ENCODE peak calls at places on chromosomes 4 and X, in eight cellular contexts. One of them, this sample, is unnamed.

GRCh38 chr4:147799986-147800555 is 68.2 kb downstream of the ARHGAP10 start:
- DNase-seq in mammary epithelial cell: no peak
- DNase-seq in foreskin fibroblast: no peak
- DNase-seq in psoas muscle: no peak
- DNase-seq in A549: no peak
- DNase-seq in glutamatergic neuron: no peak
- DNase-seq in PC-3: no peak
- DNase-seq in omental fat pad: no peak
- DNase-seq in this sample: no peak

GRCh38 chrX:9717376-9717775 is 48.3 kb downstream of the GPR143 start:
- DNase-seq in mammary epithelial cell: no peak
- DNase-seq in foreskin fibroblast: no peak
- DNase-seq in psoas muscle: no peak
- DNase-seq in A549: no peak
- DNase-seq in glutamatergic neuron: no peak
- DNase-seq in PC-3: no peak
- DNase-seq in omental fat pad: no peak
- DNase-seq in this sample: no peak

GRCh38 chrX:43870758-43871419 is 11.4 kb downstream of the MAOB start:
- DNase-seq in mammary epithelial cell: no peak
- DNase-seq in foreskin fibroblast: no peak
- DNase-seq in psoas muscle: no peak
- DNase-seq in A549: no peak
- DNase-seq in glutamatergic neuron: no peak
- DNase-seq in PC-3: no peak
- DNase-seq in omental fat pad: no peak
- DNase-seq in this sample: no peak

GRCh38 chr4:89368855-89369254 is 61.3 kb upstream of the GPRIN3 start:
- DNase-seq in mammary epithelial cell: no peak
- DNase-seq in foreskin fibroblast: no peak
- DNase-seq in psoas muscle: no peak
- DNase-seq in A549: no peak
- DNase-seq in glutamatergic neuron: no peak
- DNase-seq in PC-3: no peak
- DNase-seq in omental fat pad: no peak
- DNase-seq in this sample: no peak

GRCh38 chrX:154531626-154532025 is 15.0 kb downstream of the G6PD start:
- DNase-seq in mammary epithelial cell: no peak
- DNase-seq in foreskin fibroblast: peak
- DNase-seq in psoas muscle: no peak
- DNase-seq in A549: no peak
- DNase-seq in glutamatergic neuron: no peak
- DNase-seq in PC-3: no peak
- DNase-seq in omental fat pad: no peak
- DNase-seq in this sample: no peak

GRCh38 chrX:148552775-148553174 is 52.4 kb downstream of the AFF2 start:
- DNase-seq in mammary epithelial cell: no peak
- DNase-seq in foreskin fibroblast: no peak
- DNase-seq in psoas muscle: no peak
- DNase-seq in A549: peak
- DNase-seq in glutamatergic neuron: no peak
- DNase-seq in PC-3: no peak
- DNase-seq in omental fat pad: no peak
- DNase-seq in this sample: no peak

GRCh38 chr4:8330821-8331566 is 61.4 kb downstream of the HTRA3 start:
- DNase-seq in mammary epithelial cell: no peak
- DNase-seq in foreskin fibroblast: peak
- DNase-seq in psoas muscle: peak
- DNase-seq in A549: no peak
- DNase-seq in glutamatergic neuron: peak
- DNase-seq in PC-3: no peak
- DNase-seq in omental fat pad: no peak
- DNase-seq in this sample: no peak

GRCh38 chr4:170652571-170652970 is 562.8 kb upstream of the AADAT start:
- DNase-seq in mammary epithelial cell: no peak
- DNase-seq in foreskin fibroblast: peak
- DNase-seq in psoas muscle: no peak
- DNase-seq in A549: no peak
- DNase-seq in glutamatergic neuron: no peak
- DNase-seq in PC-3: no peak
- DNase-seq in omental fat pad: no peak
- DNase-seq in this sample: no peak

GRCh38 chr4:169341490-169341889 is 70.7 kb upstream of the SH3RF1 start:
- DNase-seq in mammary epithelial cell: peak
- DNase-seq in foreskin fibroblast: peak
- DNase-seq in psoas muscle: no peak
- DNase-seq in A549: no peak
- DNase-seq in glutamatergic neuron: no peak
- DNase-seq in PC-3: no peak
- DNase-seq in omental fat pad: no peak
- DNase-seq in this sample: no peak

GRCh38 chr4:40227284-40227683 is 30.5 kb downstream of the RHOH start:
- DNase-seq in mammary epithelial cell: no peak
- DNase-seq in foreskin fibroblast: no peak
- DNase-seq in psoas muscle: no peak
- DNase-seq in A549: no peak
- DNase-seq in glutamatergic neuron: no peak
- DNase-seq in PC-3: no peak
- DNase-seq in omental fat pad: no peak
- DNase-seq in this sample: no peak

GRCh38 chr4:44257461-44257860 is 191.1 kb downstream of the KCTD8 start:
- DNase-seq in mammary epithelial cell: no peak
- DNase-seq in foreskin fibroblast: no peak
- DNase-seq in psoas muscle: no peak
- DNase-seq in A549: no peak
- DNase-seq in glutamatergic neuron: peak
- DNase-seq in PC-3: no peak
- DNase-seq in omental fat pad: no peak
- DNase-seq in this sample: no peak

GRCh38 chr4:8182858-8183725 is 16.0 kb upstream of the SH3TC1 start:
- DNase-seq in mammary epithelial cell: peak
- DNase-seq in foreskin fibroblast: peak
- DNase-seq in psoas muscle: peak
- DNase-seq in A549: peak
- DNase-seq in glutamatergic neuron: no peak
- DNase-seq in PC-3: peak
- DNase-seq in omental fat pad: no peak
- DNase-seq in this sample: peak

GRCh38 chrX:18981124-18981807 is 2.6 kb downstream of the PHKA2 start:
- DNase-seq in mammary epithelial cell: no peak
- DNase-seq in foreskin fibroblast: no peak
- DNase-seq in psoas muscle: no peak
- DNase-seq in A549: no peak
- DNase-seq in glutamatergic neuron: no peak
- DNase-seq in PC-3: peak
- DNase-seq in omental fat pad: no peak
- DNase-seq in this sample: no peak

GRCh38 chr4:33086351-33086900 is 2366.3 kb downstream of the PCDH7 start:
- DNase-seq in mammary epithelial cell: no peak
- DNase-seq in foreskin fibroblast: peak
- DNase-seq in psoas muscle: no peak
- DNase-seq in A549: no peak
- DNase-seq in glutamatergic neuron: no peak
- DNase-seq in PC-3: no peak
- DNase-seq in omental fat pad: no peak
- DNase-seq in this sample: no peak

GRCh38 chrX:41970419-41970818 is 47.1 kb upstream of the CASK start:
- DNase-seq in mammary epithelial cell: no peak
- DNase-seq in foreskin fibroblast: no peak
- DNase-seq in psoas muscle: no peak
- DNase-seq in A549: no peak
- DNase-seq in glutamatergic neuron: no peak
- DNase-seq in PC-3: no peak
- DNase-seq in omental fat pad: no peak
- DNase-seq in this sample: no peak

GRCh38 chrX:39950035-39950688 is 147.6 kb downstream of the BCOR start:
- DNase-seq in mammary epithelial cell: peak
- DNase-seq in foreskin fibroblast: peak
- DNase-seq in psoas muscle: no peak
- DNase-seq in A549: no peak
- DNase-seq in glutamatergic neuron: no peak
- DNase-seq in PC-3: peak
- DNase-seq in omental fat pad: no peak
- DNase-seq in this sample: no peak

GRCh38 chrX:70592091-70592490 is 147.5 kb downstream of the DLG3 start:
- DNase-seq in mammary epithelial cell: peak
- DNase-seq in foreskin fibroblast: peak
- DNase-seq in psoas muscle: no peak
- DNase-seq in A549: peak
- DNase-seq in glutamatergic neuron: no peak
- DNase-seq in PC-3: peak
- DNase-seq in omental fat pad: no peak
- DNase-seq in this sample: peak

GRCh38 chr4:186724861-186725419 is 1.3 kb upstream of the FAT1 start:
- DNase-seq in mammary epithelial cell: peak
- DNase-seq in foreskin fibroblast: peak
- DNase-seq in psoas muscle: no peak
- DNase-seq in A549: no peak
- DNase-seq in glutamatergic neuron: no peak
- DNase-seq in PC-3: no peak
- DNase-seq in omental fat pad: no peak
- DNase-seq in this sample: no peak

GRCh38 chr4:110196871-110197420 is 1.5 kb downstream of the ELOVL6 start:
- DNase-seq in mammary epithelial cell: peak
- DNase-seq in foreskin fibroblast: peak
- DNase-seq in psoas muscle: peak
- DNase-seq in A549: peak
- DNase-seq in glutamatergic neuron: peak
- DNase-seq in PC-3: peak
- DNase-seq in omental fat pad: no peak
- DNase-seq in this sample: no peak

GRCh38 chr4:128979934-128980333 is 113.4 kb downstream of the SCLT1 start:
- DNase-seq in mammary epithelial cell: peak
- DNase-seq in foreskin fibroblast: peak
- DNase-seq in psoas muscle: no peak
- DNase-seq in A549: peak
- DNase-seq in glutamatergic neuron: no peak
- DNase-seq in PC-3: peak
- DNase-seq in omental fat pad: no peak
- DNase-seq in this sample: peak

GRCh38 chr4:87033902-87034301 is 99.1 kb downstream of the AFF1 start:
- DNase-seq in mammary epithelial cell: no peak
- DNase-seq in foreskin fibroblast: no peak
- DNase-seq in psoas muscle: no peak
- DNase-seq in A549: no peak
- DNase-seq in glutamatergic neuron: no peak
- DNase-seq in PC-3: no peak
- DNase-seq in omental fat pad: no peak
- DNase-seq in this sample: no peak
- TF ChIP-seq CTCF in mammary epithelial cell: no peak
- TF ChIP-seq CTCF in foreskin fibroblast: no peak
- TF ChIP-seq CTCF in psoas muscle: peak
- TF ChIP-seq CTCF in A549: no peak
- TF ChIP-seq CTCF in glutamatergic neuron: no peak
- TF ChIP-seq CTCF in PC-3: no peak
- TF ChIP-seq CTCF in omental fat pad: no peak
- TF ChIP-seq CTCF in this sample: no peak

DNA sequence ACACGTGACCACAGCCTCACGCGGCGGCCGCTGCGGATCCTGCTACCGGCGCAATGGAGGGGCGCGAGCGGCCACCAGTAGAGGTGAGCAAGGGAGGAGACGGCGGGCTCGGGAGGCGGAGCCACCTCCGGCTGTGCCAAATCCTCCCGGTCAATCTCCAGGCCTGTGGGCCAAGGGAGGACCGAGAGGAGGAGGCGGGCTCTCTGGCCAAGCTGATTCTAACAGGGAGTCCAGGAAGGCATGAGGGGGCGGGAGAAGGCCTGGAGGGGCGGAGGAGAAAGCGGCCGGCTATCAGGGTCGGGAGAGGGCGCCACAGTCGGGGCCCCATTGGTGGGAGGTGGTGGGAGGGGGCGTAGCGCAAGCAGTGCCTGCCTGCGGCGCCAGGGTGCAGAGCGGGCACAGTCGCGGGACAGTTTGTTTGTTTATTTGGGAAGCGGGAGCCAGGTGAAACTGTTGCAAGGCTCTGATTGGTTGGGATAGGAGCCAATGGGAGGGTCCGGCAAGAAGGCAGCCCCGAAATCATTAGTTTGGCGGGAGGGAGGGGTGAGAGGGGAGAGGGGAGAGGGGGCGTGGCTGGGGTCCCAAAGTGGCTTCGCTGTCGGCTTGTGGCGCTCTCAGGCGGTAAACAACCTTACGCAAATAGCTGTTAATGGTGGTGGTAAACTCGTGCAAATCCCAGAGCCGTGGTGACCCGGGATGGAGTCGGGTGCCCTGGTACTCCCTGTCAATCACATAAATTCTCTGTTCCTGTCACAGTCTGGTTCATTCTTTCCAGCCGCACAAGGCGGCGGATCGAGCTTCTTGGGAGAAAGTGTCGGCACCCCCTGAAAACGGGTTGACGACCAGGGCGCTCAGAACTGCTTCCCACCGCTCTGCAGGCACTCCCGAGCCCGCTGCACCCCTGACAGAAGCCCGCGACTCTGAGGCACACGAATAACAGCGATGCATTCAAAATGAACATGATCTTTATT is at the start of gene IRS4:
- DNase-seq in mammary epithelial cell: peak
- DNase-seq in foreskin fibroblast: peak
- DNase-seq in psoas muscle: no peak
- DNase-seq in A549: no peak
- DNase-seq in glutamatergic neuron: peak
- DNase-seq in PC-3: peak
- DNase-seq in omental fat pad: no peak
- DNase-seq in this sample: no peak
- TF ChIP-seq CTCF in mammary epithelial cell: no peak
- TF ChIP-seq CTCF in foreskin fibroblast: no peak
- TF ChIP-seq CTCF in psoas muscle: no peak
- TF ChIP-seq CTCF in A549: no peak
- TF ChIP-seq CTCF in glutamatergic neuron: no peak
- TF ChIP-seq CTCF in PC-3: no peak
- TF ChIP-seq CTCF in omental fat pad: no peak
- TF ChIP-seq CTCF in this sample: no peak

GRCh38 chrX:47361538-47362511 is 8.6 kb upstream of the ZNF157 start:
- DNase-seq in mammary epithelial cell: peak
- DNase-seq in foreskin fibroblast: peak
- DNase-seq in psoas muscle: peak
- DNase-seq in A549: peak
- DNase-seq in glutamatergic neuron: peak
- DNase-seq in PC-3: peak
- DNase-seq in omental fat pad: no peak
- DNase-seq in this sample: peak
- TF ChIP-seq CTCF in mammary epithelial cell: peak
- TF ChIP-seq CTCF in foreskin fibroblast: no peak
- TF ChIP-seq CTCF in psoas muscle: no peak
- TF ChIP-seq CTCF in A549: no peak
- TF ChIP-seq CTCF in glutamatergic neuron: no peak
- TF ChIP-seq CTCF in PC-3: no peak
- TF ChIP-seq CTCF in omental fat pad: no peak
- TF ChIP-seq CTCF in this sample: peak

DNA sequence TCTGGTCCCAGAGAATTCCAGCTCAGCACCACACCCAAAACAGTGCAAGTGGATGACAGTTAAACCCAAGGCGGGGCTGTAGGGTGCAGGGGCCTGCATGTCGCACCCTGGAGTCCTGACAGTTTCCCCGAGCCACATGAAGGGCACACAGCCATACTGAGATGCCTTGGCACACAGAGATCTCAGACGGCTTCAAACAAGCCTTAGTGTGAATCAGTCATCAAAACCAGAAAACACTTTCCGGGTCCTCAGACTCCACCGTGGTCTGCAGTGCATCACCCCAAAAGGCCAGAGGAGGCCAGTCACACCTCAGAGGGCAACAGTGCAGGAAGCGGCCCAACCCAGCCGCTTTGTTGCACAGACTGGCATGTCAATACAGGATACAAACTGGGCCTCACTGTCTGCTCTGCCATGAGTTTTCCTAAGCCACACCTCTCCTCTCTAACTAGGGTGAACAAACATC is 64.6 kb upstream of the ENPP6 start:
- DNase-seq in mammary epithelial cell: peak
- DNase-seq in foreskin fibroblast: no peak
- DNase-seq in psoas muscle: no peak
- DNase-seq in A549: no peak
- DNase-seq in glutamatergic neuron: no peak
- DNase-seq in PC-3: no peak
- DNase-seq in omental fat pad: no peak
- DNase-seq in this sample: no peak
- TF ChIP-seq CTCF in mammary epithelial cell: peak
- TF ChIP-seq CTCF in foreskin fibroblast: no peak
- TF ChIP-seq CTCF in psoas muscle: no peak
- TF ChIP-seq CTCF in A549: no peak
- TF ChIP-seq CTCF in glutamatergic neuron: no peak
- TF ChIP-seq CTCF in PC-3: no peak
- TF ChIP-seq CTCF in omental fat pad: no peak
- TF ChIP-seq CTCF in this sample: no peak